ENCODE peak calls at places on chromosomes 7 and 10, in eight cellular contexts. I, T, H, K, A, S, N and J are unnamed samples.

GRCh38 chr10:113158183-113158582 is 208.1 kb downstream of the TCF7L2 start:
- DNase-seq in I (no peak), T (no peak), H (no peak), K (no peak), A (no peak), S (no peak), N (no peak), J (no peak)

GRCh38 chr10:71247306-71247705 is 34.9 kb downstream of the UNC5B start:
- DNase-seq in I (no peak), T (peak; percentile 66), H (no peak), K (no peak), A (no peak), S (no peak), N (no peak), J (no peak)

GRCh38 chr10:14009315-14010082 is 321.2 kb downstream of the FRMD4A start:
- DNase-seq in I (no peak), T (peak; percentile 84), H (no peak), K (no peak), A (peak; percentile 58), S (no peak), N (no peak), J (no peak)

GRCh38 chr10:37819797-37820196 is 37.6 kb downstream of the ZNF248 start:
- DNase-seq in I (no peak), T (no peak), H (no peak), K (no peak), A (no peak), S (no peak), N (no peak), J (no peak)

GRCh38 chr7:144534196-144534595 is 130.7 kb upstream of the NOBOX start:
- DNase-seq in I (no peak), T (no peak), H (no peak), K (no peak), A (no peak), S (no peak), N (no peak), J (no peak)

GRCh38 chr7:20311743-20312042 is 19.0 kb upstream of the ITGB8 start:
- DNase-seq in I (no peak), T (no peak), H (no peak), K (no peak), A (no peak), S (no peak), N (no peak), J (no peak)

GRCh38 chr10:96448021-96448457 is 65.7 kb downstream of the TLL2 start:
- DNase-seq in I (no peak), T (no peak), H (peak; percentile 76), K (peak; percentile 69), A (no peak), S (no peak), N (no peak), J (no peak)

GRCh38 chr10:82622478-82622877 is 747.5 kb downstream of the NRG3 start:
- DNase-seq in I (no peak), T (no peak), H (no peak), K (no peak), A (no peak), S (no peak), N (no peak), J (no peak)

GRCh38 chr7:151744051-151744580 is 132.8 kb downstream of the PRKAG2 start:
- DNase-seq in I (no peak), T (no peak), H (no peak), K (no peak), A (no peak), S (no peak), N (no peak), J (no peak)

GRCh38 chr10:87771871-87772500 is 46.0 kb downstream of the ATAD1 start:
- DNase-seq in I (no peak), T (peak; percentile 15), H (no peak), K (no peak), A (no peak), S (peak; percentile 44), N (peak; percentile 38), J (no peak)

GRCh38 chr7:75772081-75773077 is at the start of gene CCL26:
- DNase-seq in I (no peak), T (peak; percentile 36), H (peak; percentile 60), K (no peak), A (no peak), S (no peak), N (no peak), J (no peak)

GRCh38 chr10:57260175-57260574 is 899.1 kb upstream of the ZWINT start:
- DNase-seq in I (no peak), T (no peak), H (no peak), K (no peak), A (no peak), S (no peak), N (no peak), J (no peak)

GRCh38 chr7:68309806-68310205 is 1288.5 kb upstream of the AUTS2 start:
- DNase-seq in I (no peak), T (no peak), H (no peak), K (no peak), A (no peak), S (no peak), N (no peak), J (no peak)

GRCh38 chr7:102122026-102122425 is 164.6 kb upstream of the SH2B2 start:
- DNase-seq in I (no peak), T (no peak), H (no peak), K (no peak), A (no peak), S (peak; percentile 50), N (no peak), J (no peak)

GRCh38 chr10:61918989-61919388 is 17.5 kb downstream of the ARID5B start:
- DNase-seq in I (no peak), T (no peak), H (no peak), K (no peak), A (no peak), S (no peak), N (no peak), J (no peak)

GRCh38 chr7:25830228-25830627 is 321.8 kb upstream of the NFE2L3 start:
- DNase-seq in I (no peak), T (no peak), H (no peak), K (no peak), A (no peak), S (no peak), N (no peak), J (no peak)

GRCh38 chr7:45401155-45401554 is 173.0 kb upstream of the ADCY1 start:
- DNase-seq in I (no peak), T (no peak), H (no peak), K (no peak), A (no peak), S (no peak), N (no peak), J (no peak)

GRCh38 chr10:6059506-6059905 is 2.7 kb downstream of the IL2RA start:
- DNase-seq in I (no peak), T (no peak), H (no peak), K (no peak), A (peak; percentile 6), S (no peak), N (no peak), J (no peak)

GRCh38 chr10:64468219-64468618 is 947.0 kb downstream of the REEP3 start:
- DNase-seq in I (no peak), T (no peak), H (no peak), K (no peak), A (no peak), S (no peak), N (no peak), J (no peak)

GRCh38 chr7:18895456-18895855 is 222.0 kb downstream of the TWIST1 start:
- DNase-seq in I (no peak), T (peak; percentile 76), H (no peak), K (no peak), A (no peak), S (no peak), N (no peak), J (no peak)

GRCh38 chr10:74150151-74151056 is at the start of gene AP3M1:
- DNase-seq in I (peak; percentile 89), T (peak; percentile 84), H (peak; percentile 86), K (peak; percentile 90), A (peak; percentile 82), S (peak; percentile 94), N (peak; percentile 92), J (peak; percentile 80)

GRCh38 chr7:76216683-76217082 is 15.0 kb downstream of the SRRM3 start:
- DNase-seq in I (no peak), T (no peak), H (no peak), K (no peak), A (no peak), S (no peak), N (no peak), J (no peak)

GRCh38 chr7:121797283-121798037 is 75.5 kb upstream of the PTPRZ1 start:
- DNase-seq in I (no peak), T (peak; percentile 86), H (no peak), K (no peak), A (no peak), S (no peak), N (no peak), J (no peak)

DNA sequence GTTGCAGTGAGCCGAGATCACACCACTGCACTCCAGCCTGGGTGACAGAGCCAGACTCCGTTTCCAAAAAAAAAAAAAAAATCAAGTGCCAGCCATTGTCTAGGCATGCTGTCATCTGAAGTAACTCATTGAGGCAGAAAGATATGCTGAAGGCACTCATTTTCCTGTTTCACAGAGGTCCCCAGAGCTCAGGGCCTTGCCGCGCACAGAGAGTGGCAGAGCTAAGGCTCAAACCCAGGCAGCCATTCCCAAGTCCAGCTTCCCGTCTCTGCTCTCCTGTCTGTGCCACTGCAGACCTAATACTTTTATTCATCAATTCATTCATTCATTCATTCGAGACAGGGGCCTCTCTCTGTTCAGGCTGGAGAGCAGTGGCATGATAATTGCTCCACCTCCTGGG is 3.5 kb downstream of the GRIFIN start:
- DNase-seq in I (no peak), T (no peak), H (no peak), K (no peak), A (no peak), S (no peak), N (no peak), J (no peak)
- TF ChIP-seq CTCF in I (no peak), T (no peak), H (no peak), K (no peak), A (no peak), S (no peak), N (no peak), J (no peak)

GRCh38 chr10:114403545-114404161 is 649 bp downstream of the AFAP1L2 start:
- DNase-seq in I (no peak), T (peak; percentile 71), H (peak; percentile 29), K (no peak), A (no peak), S (no peak), N (peak; percentile 39), J (no peak)
- TF ChIP-seq CTCF in I (no peak), T (peak; percentile 59), H (no peak), K (peak; percentile 43), A (no peak), S (no peak), N (peak; percentile 22), J (no peak)

DNA sequence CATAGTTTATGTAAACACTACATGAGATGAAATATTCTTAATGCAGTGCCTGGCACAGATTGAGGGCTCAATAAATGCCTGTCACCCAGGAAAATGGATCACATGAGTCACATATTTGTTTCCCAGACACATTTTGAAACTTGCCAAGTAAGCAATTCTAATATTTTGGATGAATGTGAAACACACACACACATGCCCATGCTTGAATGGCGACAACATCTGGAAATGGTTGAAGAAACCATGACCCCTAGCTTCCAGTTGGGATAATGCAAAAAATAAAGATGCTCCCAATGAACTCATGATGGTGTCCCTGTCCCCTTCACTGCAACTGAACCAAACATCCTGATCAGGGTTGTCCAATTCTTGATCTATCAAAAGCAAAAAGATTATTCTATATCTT is 797.3 kb downstream of the XPNPEP1 start:
- DNase-seq in I (no peak), T (no peak), H (no peak), K (no peak), A (no peak), S (no peak), N (no peak), J (no peak)
- TF ChIP-seq CTCF in I (peak; percentile 19), T (no peak), H (no peak), K (no peak), A (no peak), S (peak; percentile 24), N (no peak), J (no peak)

GRCh38 chr10:129658673-129659072 is 191.6 kb downstream of the MGMT start:
- DNase-seq in I (no peak), T (no peak), H (no peak), K (no peak), A (no peak), S (peak; percentile 30), N (peak; percentile 34), J (no peak)
- TF ChIP-seq CTCF in I (peak; percentile 27), T (no peak), H (peak; percentile 6), K (peak; percentile 21), A (no peak), S (peak; percentile 74), N (peak; percentile 35), J (no peak)